ENCODE peak calls at places on chromosomes 11 and 22, in four cellular contexts. One of them, this sample, is unnamed.
A peak's percentile ranks its signal among the peaks of the same experiment; 100 is the strongest.

GRCh38 chr11:66183581-66184048 is 84.8 kb upstream of the RAB1B start:
- DNase-seq in colonic mucosa: no peak
- DNase-seq in ovary: no peak
- DNase-seq in breast epithelium: no peak
- DNase-seq in this sample: no peak

GRCh38 chr11:80023416-80023815 is 582.6 kb upstream of the TENM4 start:
- DNase-seq in colonic mucosa: no peak
- DNase-seq in ovary: no peak
- DNase-seq in breast epithelium: no peak
- DNase-seq in this sample: no peak

GRCh38 chr22:48145738-48146137 is 1383.3 kb downstream of the TBC1D22A start:
- DNase-seq in colonic mucosa: no peak
- DNase-seq in ovary: no peak
- DNase-seq in breast epithelium: no peak
- DNase-seq in this sample: no peak

GRCh38 chr11:9823887-9824385 is 160.1 kb downstream of the SWAP70 start:
- DNase-seq in ovary: no peak
- DNase-seq in breast epithelium: no peak
- DNase-seq in colonic mucosa: no peak
- DNase-seq in this sample: no peak

GRCh38 chr22:50473855-50474671 is 772 bp downstream of the SBF1 start:
- DNase-seq in breast epithelium: no peak
- DNase-seq in colonic mucosa: peak; percentile 47
- DNase-seq in ovary: peak; percentile 57
- DNase-seq in this sample: peak; percentile 57

GRCh38 chr11:134815404-134815803 is 403.4 kb upstream of the B3GAT1 start:
- DNase-seq in ovary: no peak
- DNase-seq in colonic mucosa: no peak
- DNase-seq in breast epithelium: no peak
- DNase-seq in this sample: no peak

GRCh38 chr11:12086271-12087074 is 23.9 kb upstream of the MICAL2 start:
- DNase-seq in ovary: no peak
- DNase-seq in colonic mucosa: peak; percentile 52
- DNase-seq in breast epithelium: no peak
- DNase-seq in this sample: peak; percentile 71

GRCh38 chr11:49208006-49208721 is at the start of gene FOLH1:
- DNase-seq in breast epithelium: no peak
- DNase-seq in ovary: peak; percentile 23
- DNase-seq in colonic mucosa: peak; percentile 18
- DNase-seq in this sample: peak; percentile 53

GRCh38 chr11:58629857-58630256 is 7.4 kb downstream of the CNTF start:
- DNase-seq in colonic mucosa: peak; percentile 37
- DNase-seq in ovary: no peak
- DNase-seq in breast epithelium: no peak
- DNase-seq in this sample: peak; percentile 56

GRCh38 chr11:68140496-68141246 is 19.5 kb upstream of the CHKA start:
- DNase-seq in colonic mucosa: no peak
- DNase-seq in ovary: no peak
- DNase-seq in breast epithelium: no peak
- DNase-seq in this sample: no peak

GRCh38 chr11:102762414-102762813 is 18.0 kb downstream of the MMP10 start:
- DNase-seq in breast epithelium: no peak
- DNase-seq in colonic mucosa: no peak
- DNase-seq in ovary: no peak
- DNase-seq in this sample: no peak

GRCh38 chr11:118918128-118918685 is 7.5 kb downstream of the BCL9L start:
- DNase-seq in breast epithelium: peak; percentile 93
- DNase-seq in colonic mucosa: peak; percentile 96
- DNase-seq in ovary: peak; percentile 79
- DNase-seq in this sample: peak; percentile 75

GRCh38 chr11:31887180-31887579 is 76.1 kb upstream of the PAX6 start:
- DNase-seq in colonic mucosa: no peak
- DNase-seq in ovary: no peak
- DNase-seq in breast epithelium: no peak
- DNase-seq in this sample: no peak

GRCh38 chr11:6615882-6616585 is 3.2 kb downstream of the TPP1 start:
- DNase-seq in colonic mucosa: no peak
- DNase-seq in breast epithelium: no peak
- DNase-seq in ovary: no peak
- DNase-seq in this sample: no peak

GRCh38 chr11:117818036-117818858 is 6.3 kb downstream of the FXYD2 start:
- DNase-seq in breast epithelium: no peak
- DNase-seq in colonic mucosa: no peak
- DNase-seq in ovary: no peak
- DNase-seq in this sample: no peak

GRCh38 chr11:14789879-14790484 is 102.0 kb downstream of the CYP2R1 start:
- DNase-seq in ovary: no peak
- DNase-seq in colonic mucosa: no peak
- DNase-seq in breast epithelium: no peak
- DNase-seq in this sample: no peak

GRCh38 chr11:28792856-28793255 is 684.7 kb downstream of the METTL15 start:
- DNase-seq in colonic mucosa: no peak
- DNase-seq in ovary: no peak
- DNase-seq in breast epithelium: no peak
- DNase-seq in this sample: no peak

GRCh38 chr22:49847751-49848689 is 5.6 kb upstream of the ZBED4 start:
- DNase-seq in colonic mucosa: peak; percentile 36
- DNase-seq in ovary: no peak
- DNase-seq in breast epithelium: no peak
- DNase-seq in this sample: no peak

GRCh38 chr11:68524681-68525080 is 64.1 kb downstream of the PPP6R3 start:
- DNase-seq in breast epithelium: no peak
- DNase-seq in colonic mucosa: peak; percentile 31
- DNase-seq in ovary: no peak
- DNase-seq in this sample: peak; percentile 28

GRCh38 chr22:24555496-24556253 is at the start of gene SNRPD3:
- DNase-seq in colonic mucosa: peak; percentile 94
- DNase-seq in ovary: peak; percentile 92
- DNase-seq in breast epithelium: peak; percentile 91
- DNase-seq in this sample: peak; percentile 95

GRCh38 chr11:56716379-56716854 is 17.5 kb downstream of the OR9G1 start:
- DNase-seq in ovary: no peak
- DNase-seq in colonic mucosa: no peak
- DNase-seq in breast epithelium: no peak
- DNase-seq in this sample: no peak

GRCh38 chr11:130413383-130414106 is 14.9 kb downstream of the ADAMTS8 start:
- DNase-seq in colonic mucosa: no peak
- DNase-seq in ovary: no peak
- DNase-seq in breast epithelium: no peak
- DNase-seq in this sample: no peak

GRCh38 chr11:120061761-120062560 is 76.0 kb downstream of the TRIM29 start:
- DNase-seq in colonic mucosa: no peak
- DNase-seq in breast epithelium: peak; percentile 63
- DNase-seq in ovary: no peak
- DNase-seq in this sample: peak; percentile 55

GRCh38 chr11:8251767-8252295 is 11.8 kb downstream of the LMO1 start:
- DNase-seq in breast epithelium: no peak
- DNase-seq in colonic mucosa: no peak
- DNase-seq in ovary: no peak
- DNase-seq in this sample: no peak

GRCh38 chr11:106961518-106961917 is 56.8 kb downstream of the GUCY1A2 start:
- DNase-seq in ovary: no peak
- DNase-seq in breast epithelium: no peak
- DNase-seq in colonic mucosa: no peak
- DNase-seq in this sample: no peak

GRCh38 chr11:42646959-42647358 is 664.8 kb upstream of the API5 start:
- DNase-seq in colonic mucosa: no peak
- DNase-seq in breast epithelium: no peak
- DNase-seq in ovary: no peak
- DNase-seq in this sample: no peak

GRCh38 chr11:623999-624704 is 603 bp downstream of the CDHR5 start:
- DNase-seq in colonic mucosa: peak; percentile 95
- DNase-seq in breast epithelium: no peak
- DNase-seq in ovary: no peak
- DNase-seq in this sample: no peak

GRCh38 chr11:78851883-78852586 is 277.4 kb upstream of the NARS2 start:
- DNase-seq in colonic mucosa: no peak
- DNase-seq in breast epithelium: no peak
- DNase-seq in ovary: no peak
- DNase-seq in this sample: no peak

GRCh38 chr22:20176421-20177060 is 25.7 kb upstream of the CCDC188 start:
- DNase-seq in colonic mucosa: no peak
- DNase-seq in breast epithelium: no peak
- DNase-seq in ovary: no peak
- DNase-seq in this sample: no peak

GRCh38 chr11:75077316-75077715 is 19.4 kb downstream of the OR2AT4 start:
- DNase-seq in breast epithelium: no peak
- DNase-seq in colonic mucosa: no peak
- DNase-seq in ovary: no peak
- DNase-seq in this sample: no peak

GRCh38 chr11:105861225-105861624 is 160.8 kb downstream of the MSANTD4 start:
- DNase-seq in breast epithelium: no peak
- DNase-seq in colonic mucosa: no peak
- DNase-seq in ovary: no peak
- DNase-seq in this sample: no peak

GRCh38 chr11:111696556-111696955 is 69.6 kb downstream of the PPP2R1B start:
- DNase-seq in colonic mucosa: no peak
- DNase-seq in breast epithelium: no peak
- DNase-seq in ovary: no peak
- DNase-seq in this sample: no peak

GRCh38 chr11:62591448-62592215 is at the start of gene TUT1:
- DNase-seq in breast epithelium: peak; percentile 99
- DNase-seq in ovary: peak; percentile 95
- DNase-seq in colonic mucosa: peak; percentile 98
- DNase-seq in this sample: peak; percentile 99
- H3K4me1 ChIP-seq in breast epithelium: peaks cover 20% of the 10 kb centered on the region
- H3K4me1 ChIP-seq in ovary: peaks cover 3% of the 10 kb centered on the region
- H3K4me1 ChIP-seq in colonic mucosa: peaks cover 20% of the 10 kb centered on the region
- H3K4me1 ChIP-seq in this sample: peaks cover 21% of the 10 kb centered on the region

GRCh38 chr11:76801736-76802135 is 18.6 kb downstream of the TSKU start:
- DNase-seq in ovary: no peak
- DNase-seq in colonic mucosa: peak; percentile 11
- DNase-seq in breast epithelium: no peak
- DNase-seq in this sample: no peak

GRCh38 chr11:76803811-76804600 is 20.9 kb downstream of the TSKU start:
- DNase-seq in breast epithelium: no peak
- DNase-seq in ovary: no peak
- DNase-seq in colonic mucosa: peak; percentile 16
- DNase-seq in this sample: no peak

GRCh38 chr11:76802151-76802550 is 19.0 kb downstream of the TSKU start:
- DNase-seq in breast epithelium: peak; percentile 2
- DNase-seq in colonic mucosa: peak; percentile 14
- DNase-seq in ovary: no peak
- DNase-seq in this sample: no peak

GRCh38 chr11:76803023-76803422 is 19.9 kb downstream of the TSKU start:
- DNase-seq in colonic mucosa: peak; percentile 18
- DNase-seq in breast epithelium: peak; percentile 15
- DNase-seq in ovary: no peak
- DNase-seq in this sample: no peak

DNA sequence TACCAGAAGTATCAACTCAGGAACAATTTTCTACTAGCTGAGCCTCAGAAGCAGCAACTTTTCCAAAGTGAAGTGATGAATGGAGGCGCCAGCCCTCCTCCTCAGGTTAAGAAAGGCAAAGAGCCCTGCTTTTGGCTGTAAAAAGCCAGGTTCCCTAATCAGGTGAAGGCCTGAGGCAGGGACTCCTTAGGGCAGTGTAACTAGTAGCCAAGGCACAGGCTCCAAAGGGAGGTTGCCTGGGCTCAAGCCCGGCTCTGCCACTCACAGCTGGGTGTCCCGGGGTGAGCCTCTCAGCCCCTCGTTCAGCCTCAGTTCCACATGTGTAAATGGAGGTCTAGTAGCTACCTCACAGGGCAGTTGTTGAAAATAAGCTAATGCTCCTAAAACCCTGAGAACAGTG is 19.5 kb downstream of the TSKU start:
- DNase-seq in ovary: no peak
- DNase-seq in colonic mucosa: peak; percentile 16
- DNase-seq in breast epithelium: peak; percentile 7
- DNase-seq in this sample: no peak
- H3K4me1 ChIP-seq in ovary: peaks cover 10% of the 10 kb centered on the region
- H3K4me1 ChIP-seq in colonic mucosa: peaks cover 5% of the 10 kb centered on the region
- H3K4me1 ChIP-seq in breast epithelium: no peaks in the 10 kb centered on the region
- H3K4me1 ChIP-seq in this sample: peaks cover 13% of the 10 kb centered on the region

GRCh38 chr11:84543367-84544159 is 1083.6 kb downstream of the DLG2 start:
- DNase-seq in breast epithelium: no peak
- DNase-seq in colonic mucosa: no peak
- DNase-seq in ovary: no peak
- DNase-seq in this sample: no peak

GRCh38 chr11:84552791-84553190 is 1074.4 kb downstream of the DLG2 start:
- DNase-seq in breast epithelium: no peak
- DNase-seq in colonic mucosa: no peak
- DNase-seq in ovary: no peak
- DNase-seq in this sample: no peak

DNA sequence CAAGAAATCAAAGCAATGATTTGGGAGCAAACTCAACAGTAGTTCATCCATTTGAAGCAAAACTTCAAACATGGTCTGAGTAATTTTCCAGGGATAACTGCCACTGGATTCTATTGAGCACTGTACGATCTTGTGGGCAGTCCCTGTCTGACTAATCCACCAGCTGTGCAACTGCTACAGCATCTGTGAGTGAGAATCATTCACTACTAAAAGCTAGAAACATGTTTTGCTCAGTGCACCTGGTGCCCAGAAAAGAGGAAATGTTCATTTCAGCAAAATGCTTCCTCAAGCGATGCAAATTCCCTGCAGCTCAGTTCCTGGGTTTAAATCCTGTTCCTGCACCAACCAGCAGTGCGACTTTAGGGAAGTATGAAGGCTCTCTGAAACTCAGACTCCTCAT is 1077.9 kb downstream of the DLG2 start:
- DNase-seq in breast epithelium: no peak
- DNase-seq in colonic mucosa: no peak
- DNase-seq in ovary: no peak
- DNase-seq in this sample: no peak
- H3K4me1 ChIP-seq in breast epithelium: no peaks in the 10 kb centered on the region
- H3K4me1 ChIP-seq in colonic mucosa: no peaks in the 10 kb centered on the region
- H3K4me1 ChIP-seq in ovary: no peaks in the 10 kb centered on the region
- H3K4me1 ChIP-seq in this sample: no peaks in the 10 kb centered on the region

GRCh38 chr11:95255523-95256165 is 24.6 kb upstream of the SESN3 start:
- DNase-seq in breast epithelium: no peak
- DNase-seq in ovary: no peak
- DNase-seq in colonic mucosa: no peak
- DNase-seq in this sample: no peak
- H3K4me1 ChIP-seq in breast epithelium: no peaks in the 10 kb centered on the region
- H3K4me1 ChIP-seq in ovary: peaks cover 2% of the 10 kb centered on the region
- H3K4me1 ChIP-seq in colonic mucosa: peaks cover 4% of the 10 kb centered on the region
- H3K4me1 ChIP-seq in this sample: peaks cover 16% of the 10 kb centered on the region